ENCODE peak calls at places on chromosomes 6 and 20, in five cellular contexts. P is choroid plexus epithelial cell, L is ovary, Y is AG09319, Z is LNCaP clone FGC. F is an unnamed sample.

GRCh38 chr6:135535989-135536414 is 38.5 kb upstream of the AHI1 start:
- DNase-seq in P (peak), L (no peak), Y (peak), Z (no peak), F (no peak)

GRCh38 chr6:169638388-169638787 is 63.4 kb downstream of the WDR27 start:
- DNase-seq in P (no peak), L (no peak), Y (no peak), Z (no peak), F (no peak)

GRCh38 chr6:51528556-51528955 is 558.9 kb downstream of the PKHD1 start:
- DNase-seq in P (no peak), L (no peak), Y (no peak), Z (no peak), F (no peak)

GRCh38 chr6:141641951-141642350 is 490.8 kb upstream of the GJE1 start:
- DNase-seq in P (no peak), L (no peak), Y (no peak), Z (no peak), F (no peak)

GRCh38 chr6:31228484-31228883 is 43.4 kb downstream of the HLA-C start:
- DNase-seq in P (no peak), L (no peak), Y (no peak), Z (no peak), F (no peak)

GRCh38 chr20:52972190-52972937 is at the start of gene TSHZ2:
- DNase-seq in P (peak), L (peak), Y (no peak), Z (no peak), F (no peak)

GRCh38 chr20:37392441-37393195 is 46.7 kb downstream of the SRC start:
- DNase-seq in P (peak), L (peak), Y (no peak), Z (no peak), F (peak)

GRCh38 chr6:128124713-128125112 is 223.9 kb upstream of the THEMIS start:
- DNase-seq in P (peak), L (no peak), Y (no peak), Z (no peak), F (no peak)

GRCh38 chr6:129785081-129785755 is 75.2 kb upstream of the ARHGAP18 start:
- DNase-seq in P (peak), L (no peak), Y (no peak), Z (no peak), F (no peak)

GRCh38 chr6:11460837-11461661 is 76.5 kb upstream of the TMEM170B start:
- DNase-seq in P (no peak), L (no peak), Y (no peak), Z (no peak), F (no peak)

GRCh38 chr6:5580736-5581568 is 319.6 kb downstream of the FARS2 start:
- DNase-seq in P (no peak), L (no peak), Y (no peak), Z (no peak), F (no peak)

GRCh38 chr6:30227763-30228487 is 14.7 kb upstream of the TRIM26 start:
- DNase-seq in P (no peak), L (no peak), Y (no peak), Z (no peak), F (no peak)

GRCh38 chr20:33158637-33159385 is 9.1 kb upstream of the BPIFA2 start:
- DNase-seq in P (no peak), L (no peak), Y (no peak), Z (no peak), F (no peak)

GRCh38 chr20:45934046-45934586 is 367 bp upstream of the PCIF1 start:
- DNase-seq in P (peak), L (peak), Y (no peak), Z (no peak), F (no peak)

GRCh38 chr6:148947621-148948444 is 201.0 kb downstream of the UST start:
- DNase-seq in P (peak), L (peak), Y (peak), Z (peak), F (no peak)

GRCh38 chr6:29568021-29568420 is 8.5 kb upstream of the UBD start:
- DNase-seq in P (no peak), L (no peak), Y (no peak), Z (no peak), F (no peak)

GRCh38 chr6:18368277-18369105 is 18.7 kb upstream of the RNF144B start:
- DNase-seq in P (no peak), L (no peak), Y (no peak), Z (peak), F (no peak)

GRCh38 chr6:161583561-161583960 is 309.7 kb upstream of the AGPAT4 start:
- DNase-seq in P (no peak), L (no peak), Y (no peak), Z (no peak), F (no peak)

GRCh38 chr6:46129634-46130505 is at the start of gene ENPP4:
- DNase-seq in P (peak), L (peak), Y (peak), Z (peak), F (peak)

DNA sequence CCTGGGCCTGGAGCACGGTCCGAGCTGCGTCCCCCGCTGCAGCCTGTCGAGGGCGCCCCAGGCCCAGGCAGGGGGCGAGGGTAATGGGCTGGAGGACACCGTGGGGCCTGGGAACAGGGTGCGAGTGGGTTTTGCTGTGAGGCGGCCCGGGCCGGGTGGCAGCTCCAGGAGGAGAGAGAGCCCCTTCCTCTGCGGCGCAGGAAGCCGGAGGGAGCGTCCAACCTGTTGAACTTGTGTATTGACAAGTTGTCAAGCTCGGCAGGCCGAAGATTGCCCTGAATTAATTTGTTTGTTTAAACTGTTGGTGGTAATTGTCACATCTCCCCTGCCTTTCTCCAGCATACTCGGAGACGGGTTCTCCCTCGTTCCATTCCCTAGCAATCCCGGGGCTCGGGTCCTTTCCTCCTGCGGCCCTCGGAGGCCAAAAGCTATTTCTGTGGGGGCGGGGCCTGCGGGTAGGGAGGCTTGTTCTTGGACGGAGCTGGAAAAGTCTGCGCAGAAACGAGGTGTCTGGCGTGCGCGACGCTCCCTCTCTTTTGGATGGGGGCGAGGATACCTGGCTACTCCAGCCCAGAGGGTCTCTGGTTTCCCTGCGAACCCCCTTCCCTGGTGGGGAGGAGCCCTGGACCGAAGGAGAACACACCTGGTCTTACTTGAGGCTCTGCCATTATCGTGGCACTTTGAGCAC is 9.9 kb downstream of the NR2E1 start:
- DNase-seq in P (no peak), L (no peak), Y (no peak), Z (no peak), F (no peak)
- TF ChIP-seq CTCF in P (no peak), L (no peak), Y (no peak), Z (no peak), F (peak)

GRCh38 chr6:111252451-111252850 is 165.1 kb downstream of the SLC16A10 start:
- DNase-seq in P (no peak), L (no peak), Y (no peak), Z (no peak), F (no peak)

GRCh38 chr6:111243095-111243494 is 155.8 kb downstream of the SLC16A10 start:
- DNase-seq in P (no peak), L (no peak), Y (no peak), Z (no peak), F (no peak)

GRCh38 chr6:111250743-111251406 is 163.6 kb downstream of the SLC16A10 start:
- DNase-seq in P (no peak), L (no peak), Y (no peak), Z (peak), F (no peak)

GRCh38 chr6:111253999-111254778 is 166.9 kb downstream of the SLC16A10 start:
- DNase-seq in P (no peak), L (no peak), Y (no peak), Z (no peak), F (no peak)

GRCh38 chr6:111248789-111249188 is 161.5 kb downstream of the SLC16A10 start:
- DNase-seq in P (no peak), L (no peak), Y (no peak), Z (no peak), F (no peak)
- TF ChIP-seq CTCF in P (no peak), L (no peak), Y (no peak), Z (no peak), F (no peak)

GRCh38 chr20:20370087-20370575 is 2.2 kb downstream of the INSM1 start:
- DNase-seq in P (peak), L (no peak), Y (no peak), Z (no peak), F (no peak)

GRCh38 chr20:20367681-20368413 is at the start of gene INSM1:
- DNase-seq in P (no peak), L (no peak), Y (no peak), Z (no peak), F (no peak)

GRCh38 chr20:20368414-20369352 is 779 bp downstream of the INSM1 start:
- DNase-seq in P (no peak), L (no peak), Y (no peak), Z (no peak), F (no peak)

GRCh38 chr20:20371133-20371532 is 3.2 kb downstream of the INSM1 start:
- DNase-seq in P (no peak), L (no peak), Y (no peak), Z (no peak), F (no peak)

GRCh38 chr20:20369353-20370086 is 1.6 kb downstream of the INSM1 start:
- DNase-seq in P (no peak), L (no peak), Y (no peak), Z (no peak), F (no peak)
- TF ChIP-seq CTCF in P (no peak), L (no peak), Y (no peak), Z (peak), F (no peak)

GRCh38 chr6:26246553-26246952 is 118.4 kb upstream of the BTN3A2 start:
- DNase-seq in P (no peak), L (no peak), Y (no peak), Z (no peak), F (no peak)
- TF ChIP-seq CTCF in P (no peak), L (no peak), Y (no peak), Z (no peak), F (no peak)

GRCh38 chr6:2103644-2104523 is 141.5 kb downstream of the GMDS start:
- DNase-seq in P (peak), L (no peak), Y (no peak), Z (peak), F (no peak)
- TF ChIP-seq CTCF in P (peak), L (no peak), Y (peak), Z (peak), F (peak)

DNA sequence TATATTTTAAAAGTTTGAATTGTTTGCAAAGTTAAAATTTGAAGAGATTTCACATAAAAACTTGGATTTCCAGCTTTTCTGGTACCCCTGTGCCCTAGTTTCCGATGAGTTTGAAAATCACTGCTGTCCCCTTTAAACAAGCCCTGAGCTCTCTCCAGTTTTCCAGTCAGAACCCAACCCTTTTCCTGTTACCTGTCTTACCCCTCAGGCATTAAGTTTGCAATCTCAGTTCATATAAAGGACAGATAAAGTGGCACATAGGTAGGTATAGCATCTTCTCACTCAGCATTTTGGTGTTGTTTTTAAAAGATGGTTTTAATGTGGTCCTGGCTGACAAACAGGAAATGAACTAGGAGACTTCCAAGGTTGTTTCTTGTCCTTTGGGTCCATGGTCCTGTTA is 82.8 kb downstream of the JAG1 start:
- DNase-seq in P (no peak), L (no peak), Y (no peak), Z (no peak), F (no peak)
- TF ChIP-seq CTCF in P (no peak), L (no peak), Y (no peak), Z (no peak), F (no peak)

GRCh38 chr6:117971637-117972036 is 64.6 kb downstream of the SLC35F1 start:
- DNase-seq in P (no peak), L (no peak), Y (no peak), Z (no peak), F (no peak)

GRCh38 chr6:117976030-117976651 is 69.1 kb downstream of the SLC35F1 start:
- DNase-seq in P (peak), L (no peak), Y (no peak), Z (peak), F (no peak)
- TF ChIP-seq CTCF in P (peak), L (no peak), Y (peak), Z (peak), F (peak)

GRCh38 chr6:106511274-106512047 is 117.8 kb downstream of the RTN4IP1 start:
- DNase-seq in P (no peak), L (peak), Y (no peak), Z (no peak), F (no peak)

GRCh38 chr6:106510090-106510970 is 119.0 kb downstream of the RTN4IP1 start:
- DNase-seq in P (peak), L (peak), Y (no peak), Z (peak), F (no peak)

GRCh38 chr6:106513813-106514212 is 115.5 kb downstream of the RTN4IP1 start:
- DNase-seq in P (no peak), L (no peak), Y (no peak), Z (peak), F (no peak)

GRCh38 chr6:106512958-106513480 is 116.3 kb downstream of the RTN4IP1 start:
- DNase-seq in P (no peak), L (no peak), Y (no peak), Z (no peak), F (no peak)

DNA sequence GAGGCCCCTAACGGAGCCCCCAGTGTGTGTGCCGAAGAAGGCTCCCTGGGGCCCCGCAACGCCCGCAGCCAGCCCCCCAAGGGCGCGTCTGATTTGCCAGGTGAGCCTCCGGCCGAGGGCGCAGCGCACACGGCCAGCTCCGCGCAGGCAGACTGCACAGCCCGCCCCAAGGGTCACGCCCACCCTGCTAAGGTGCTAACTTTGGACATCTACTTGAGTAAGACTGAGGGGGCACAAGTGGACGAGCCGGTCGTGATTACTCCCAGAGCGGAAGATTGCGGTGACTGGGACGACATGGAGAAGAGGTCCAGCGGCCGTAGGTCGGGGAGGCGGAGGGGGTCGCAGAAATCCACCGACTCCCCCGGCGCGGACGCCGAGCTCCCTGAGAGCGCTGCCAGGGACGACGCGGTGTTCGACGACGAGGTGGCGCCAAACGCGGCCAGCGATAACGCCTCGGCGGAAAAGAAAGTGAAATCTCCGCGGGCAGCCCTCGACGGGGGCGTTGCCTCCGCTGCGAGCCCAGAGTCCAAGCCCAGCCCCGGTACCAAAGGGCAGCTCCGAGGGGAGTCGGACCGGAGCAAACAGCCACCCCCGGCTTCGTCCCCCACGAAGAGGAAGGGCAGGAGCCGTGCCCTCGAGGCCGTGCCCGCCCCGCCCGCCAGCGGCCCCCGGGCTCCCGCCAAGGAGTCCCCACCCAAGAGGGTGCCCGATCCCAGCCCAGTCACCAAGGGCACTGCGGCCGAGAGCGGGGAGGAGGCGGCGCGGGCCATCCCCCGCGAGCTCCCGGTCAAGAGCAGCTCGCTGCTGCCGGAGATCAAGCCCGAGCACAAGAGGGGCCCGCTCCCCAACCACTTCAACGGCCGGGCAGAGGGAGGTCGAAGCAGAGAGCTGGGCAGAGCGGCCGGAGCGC is 117.0 kb downstream of the RTN4IP1 start:
- DNase-seq in P (no peak), L (peak), Y (no peak), Z (no peak), F (no peak)
- TF ChIP-seq CTCF in P (peak), L (no peak), Y (peak), Z (peak), F (peak)

GRCh38 chr20:61435823-61436220 is 183.8 kb downstream of the CDH4 start:
- DNase-seq in P (no peak), L (no peak), Y (no peak), Z (no peak), F (no peak)

GRCh38 chr20:61435184-61435822 is 183.2 kb downstream of the CDH4 start:
- DNase-seq in P (no peak), L (no peak), Y (no peak), Z (no peak), F (no peak)

GRCh38 chr20:61436268-61436667 is 184.2 kb downstream of the CDH4 start:
- DNase-seq in P (peak), L (no peak), Y (no peak), Z (no peak), F (no peak)

GRCh38 chr20:61434361-61434781 is 182.3 kb downstream of the CDH4 start:
- DNase-seq in P (peak), L (no peak), Y (no peak), Z (no peak), F (no peak)

GRCh38 chr20:61433816-61434215 is 181.8 kb downstream of the CDH4 start:
- DNase-seq in P (no peak), L (no peak), Y (no peak), Z (no peak), F (no peak)
- TF ChIP-seq CTCF in P (no peak), L (no peak), Y (no peak), Z (no peak), F (no peak)